ENCODE peak calls at places on chromosomes 2 and 18, in four cellular contexts. R is PC-3, A is lower leg skin, X is fibroblast of the aortic adventitia. E is an unnamed sample.

GRCh38 chr18:52422985-52423601 is 83.1 kb downstream of the DCC start:
- DNase-seq in X (no peak), A (no peak), R (no peak), E (no peak)

GRCh38 chr2:44549099-44549471 is 187.3 kb downstream of the CAMKMT start:
- DNase-seq in X (peak), A (no peak), R (peak), E (no peak)

GRCh38 chr2:62478093-62478580 is 27.9 kb downstream of the TMEM17 start:
- DNase-seq in R (no peak), A (peak), X (peak), E (no peak)

GRCh38 chr2:96537734-96538486 is 1.4 kb downstream of the ARID5A start:
- DNase-seq in X (no peak), R (no peak), A (no peak), E (peak)

GRCh38 chr2:205556357-205556756 is 125.9 kb upstream of the NRP2 start:
- DNase-seq in X (no peak), A (no peak), R (no peak), E (no peak)

GRCh38 chr2:169799555-169799954 is 884 bp downstream of the SSB start:
- DNase-seq in X (peak), A (no peak), R (peak), E (no peak)

GRCh38 chr2:197870137-197870536 is 65.7 kb downstream of the PLCL1 start:
- DNase-seq in X (no peak), R (no peak), A (no peak), E (no peak)

GRCh38 chr2:102797486-102797885 is 35.7 kb downstream of the TMEM182 start:
- DNase-seq in X (no peak), A (no peak), R (no peak), E (no peak)

GRCh38 chr2:130846686-130847375 is 10.1 kb downstream of the ARHGEF4 start:
- DNase-seq in R (peak), A (no peak), X (no peak), E (no peak)

GRCh38 chr18:7945882-7946281 is 378.8 kb downstream of the PTPRM start:
- DNase-seq in A (no peak), X (peak), R (peak), E (no peak)

GRCh38 chr2:108607706-108608301 is 73.5 kb downstream of the LIMS1 start:
- DNase-seq in X (peak), R (peak), A (peak), E (no peak)

GRCh38 chr2:190062617-190063016 is at the start of gene MSTN:
- DNase-seq in X (no peak), R (no peak), A (no peak), E (no peak)

GRCh38 chr2:75090770-75091515 is 108.4 kb downstream of the TACR1 start:
- DNase-seq in X (peak), R (no peak), A (no peak), E (no peak)

GRCh38 chr2:219125225-219125885 is 35.3 kb downstream of the NHEJ1 start:
- DNase-seq in R (peak), A (no peak), X (peak), E (no peak)

GRCh38 chr2:42908538-42909200 is 116.3 kb upstream of the HAAO start:
- DNase-seq in X (no peak), R (no peak), A (no peak), E (no peak)

GRCh38 chr2:23606968-23607367 is 222.0 kb downstream of the KLHL29 start:
- DNase-seq in X (peak), A (no peak), R (peak), E (no peak)

GRCh38 chr2:236569593-236569973 is at the start of gene ACKR3:
- DNase-seq in R (peak), A (peak), X (peak), E (peak)

GRCh38 chr2:218877891-218878290 is 2.8 kb upstream of the WNT10A start:
- DNase-seq in X (no peak), A (no peak), R (no peak), E (no peak)

GRCh38 chr2:74138952-74139323 is 8.8 kb downstream of the BOLA3 start:
- DNase-seq in R (no peak), A (no peak), X (no peak), E (no peak)

GRCh38 chr18:21444465-21445023 is 156.0 kb downstream of the ESCO1 start:
- DNase-seq in A (no peak), R (peak), X (peak), E (no peak)

GRCh38 chr2:157996799-157997198 is 104.9 kb upstream of the UPP2 start:
- DNase-seq in A (no peak), R (no peak), X (no peak), E (no peak)

GRCh38 chr2:45168731-45169338 is 159.6 kb upstream of the SIX2 start:
- DNase-seq in A (no peak), R (peak), X (no peak), E (no peak)

GRCh38 chr2:28338046-28338753 is 54.5 kb upstream of the FOSL2 start:
- DNase-seq in R (no peak), A (peak), X (peak), E (peak)

GRCh38 chr2:74146929-74147728 is 583 bp downstream of the BOLA3 start:
- DNase-seq in A (peak), X (peak), R (peak), E (peak)

GRCh38 chr2:157897106-157897971 is 21.2 kb upstream of the ACVR1 start:
- DNase-seq in A (no peak), X (no peak), R (no peak), E (no peak)

GRCh38 chr2:102040229-102040628 is 48.5 kb downstream of the IL1R2 start:
- DNase-seq in A (no peak), X (no peak), R (no peak), E (no peak)

GRCh38 chr2:65275141-65275540 is 47.5 kb downstream of the ACTR2 start:
- DNase-seq in X (no peak), R (no peak), A (no peak), E (no peak)

GRCh38 chr2:30234180-30234971 is 3.0 kb downstream of the LBH start:
- DNase-seq in A (no peak), X (peak), R (peak), E (peak)

GRCh38 chr2:30233142-30233961 is 2.0 kb downstream of the LBH start:
- DNase-seq in X (peak), R (no peak), A (no peak), E (no peak)

GRCh38 chr2:30235859-30236535 is 4.7 kb downstream of the LBH start:
- DNase-seq in A (no peak), X (no peak), R (no peak), E (no peak)

GRCh38 chr2:30236591-30237245 is 5.4 kb downstream of the LBH start:
- DNase-seq in A (no peak), X (no peak), R (no peak), E (no peak)

DNA sequence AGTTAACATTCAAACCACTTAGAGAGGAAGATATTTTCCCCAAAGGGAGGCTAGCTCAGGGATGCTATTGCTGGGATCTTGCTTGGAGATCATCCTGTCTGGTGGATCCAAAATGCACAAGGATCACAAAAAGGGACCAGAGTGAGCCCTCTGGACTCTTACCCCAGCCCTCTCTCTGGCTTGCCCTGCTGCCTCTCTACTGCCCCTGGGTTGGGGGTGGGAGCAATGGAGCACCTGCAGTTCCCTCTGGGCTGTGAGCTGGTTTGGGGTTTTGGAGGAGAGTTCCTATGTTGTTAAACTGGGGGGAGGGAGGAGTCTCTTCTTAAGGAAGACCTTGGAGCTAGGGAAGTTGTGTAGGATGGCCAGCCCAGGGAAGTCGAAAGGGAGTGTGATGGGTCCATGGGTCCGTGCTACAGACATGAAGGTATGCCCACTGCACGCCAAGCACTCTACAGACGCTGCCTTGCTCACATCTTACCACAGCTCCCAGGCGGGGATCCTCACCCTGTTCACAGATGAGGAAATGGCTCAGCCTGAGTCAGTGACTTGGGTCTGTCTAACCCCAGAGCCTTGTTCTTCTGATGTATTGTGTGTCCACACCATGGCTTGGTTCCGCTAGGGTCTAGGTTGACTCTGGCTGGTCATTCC is 3.8 kb downstream of the LBH start:
- DNase-seq in R (peak), X (no peak), A (no peak), E (no peak)
- TF ChIP-seq CTCF in R (no peak), X (no peak), A (no peak), E (no peak)

DNA sequence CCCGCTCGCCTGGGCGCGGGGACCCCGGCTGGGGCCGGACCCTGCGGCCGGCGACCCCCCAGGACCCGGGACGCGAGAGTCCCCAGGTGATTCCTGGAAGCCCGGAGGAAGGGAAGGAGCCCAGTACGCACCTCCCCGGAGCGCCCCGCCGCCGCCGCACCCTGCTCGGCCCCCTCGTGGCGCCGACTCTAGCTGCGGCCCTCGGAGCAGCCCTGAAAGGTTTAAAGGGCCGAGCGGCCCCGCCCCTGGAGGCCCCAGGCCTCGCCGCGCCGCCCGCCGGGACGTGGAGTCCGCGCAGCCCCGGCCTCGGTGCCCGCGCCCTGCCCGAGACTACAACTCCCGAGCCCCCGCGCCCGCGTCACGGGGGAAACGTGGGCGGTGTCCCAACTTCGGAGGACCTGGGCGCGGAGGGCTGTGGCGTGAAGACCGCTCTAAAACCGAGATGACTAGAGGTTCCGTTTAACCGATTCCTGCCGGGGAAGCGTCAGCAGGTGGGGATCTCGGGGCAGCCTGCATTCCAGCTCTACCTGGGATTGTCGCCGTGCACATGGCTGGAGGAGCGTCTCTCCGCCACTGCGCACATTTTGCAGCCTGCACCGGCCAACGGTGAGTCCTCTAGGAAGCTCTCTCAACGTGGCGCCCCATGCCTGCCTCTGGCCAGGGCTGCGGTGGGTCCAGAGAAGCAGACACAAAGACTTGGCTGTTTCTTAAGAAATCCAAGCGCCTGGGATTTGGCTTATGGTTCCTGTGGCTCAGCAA is at the start of gene TMEM150A:
- DNase-seq in X (peak), A (peak), R (peak), E (peak)
- TF ChIP-seq CTCF in X (peak), A (no peak), R (no peak), E (peak)

DNA sequence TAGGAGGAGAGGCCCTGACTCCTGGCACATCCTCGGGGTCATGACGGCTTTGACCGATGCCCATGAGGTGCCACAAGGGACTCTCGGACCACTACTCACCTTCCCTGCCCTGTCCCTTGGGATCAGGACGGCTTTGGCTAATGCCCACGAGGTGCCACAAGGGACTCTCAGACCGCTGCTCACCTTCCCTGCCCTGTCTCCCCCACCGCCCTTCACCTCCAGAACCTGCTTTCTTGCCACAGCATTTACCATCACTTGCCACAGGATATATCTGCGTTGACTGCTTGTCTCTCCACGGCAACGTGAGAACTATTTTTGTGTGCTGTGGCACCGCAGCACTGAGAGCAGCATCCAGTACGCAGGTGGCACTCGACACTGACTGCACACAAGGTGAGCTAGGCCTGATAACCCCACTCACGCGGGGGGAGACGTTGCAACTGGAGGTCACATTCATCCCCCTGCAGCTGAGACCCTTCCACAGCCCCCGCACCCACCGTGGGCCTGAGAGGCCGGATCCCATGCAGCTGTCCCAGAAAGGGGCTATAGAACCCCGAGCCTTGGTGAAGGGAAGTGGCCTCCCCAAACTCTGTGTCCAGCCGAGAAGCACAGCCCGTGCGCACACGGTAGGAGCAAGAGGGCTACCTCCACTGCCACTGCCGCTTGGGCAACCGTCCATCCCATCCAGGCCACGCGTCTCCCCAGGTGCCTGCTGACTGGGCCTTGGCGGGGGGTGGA is 47.5 kb downstream of the ANO7 start:
- DNase-seq in R (no peak), A (no peak), X (no peak), E (no peak)
- TF ChIP-seq CTCF in R (no peak), A (no peak), X (no peak), E (no peak)

GRCh38 chr2:70994445-70995226 is at the start of gene TEX261:
- DNase-seq in X (peak), A (peak), R (peak), E (peak)

GRCh38 chr2:70993689-70993986 is 1.0 kb downstream of the TEX261 start:
- DNase-seq in X (no peak), A (no peak), R (no peak), E (peak)

GRCh38 chr2:70992945-70993688 is 1.6 kb downstream of the TEX261 start:
- DNase-seq in A (no peak), X (no peak), R (no peak), E (no peak)

GRCh38 chr2:70994055-70994444 is 623 bp downstream of the TEX261 start:
- DNase-seq in R (no peak), X (peak), A (no peak), E (no peak)

GRCh38 chr2:70995227-70995729 is 605 bp upstream of the TEX261 start:
- DNase-seq in X (peak), A (no peak), R (peak), E (no peak)
- TF ChIP-seq CTCF in X (peak), A (no peak), R (peak), E (peak)

GRCh38 chr2:195404650-195405049 is 252.4 kb upstream of the SLC39A10 start:
- DNase-seq in R (no peak), X (peak), A (no peak), E (no peak)
- TF ChIP-seq CTCF in R (no peak), X (no peak), A (no peak), E (no peak)

GRCh38 chr2:558302-558642 is 118.9 kb downstream of the TMEM18 start:
- DNase-seq in R (no peak), X (no peak), A (no peak), E (no peak)
- TF ChIP-seq CTCF in R (no peak), X (no peak), A (no peak), E (no peak)

GRCh38 chr2:155703048-155703447 is 629.5 kb downstream of the NR4A2 start:
- DNase-seq in X (no peak), A (no peak), R (no peak), E (no peak)

GRCh38 chr2:155703917-155704316 is 628.6 kb downstream of the NR4A2 start:
- DNase-seq in X (no peak), R (no peak), A (no peak), E (no peak)

GRCh38 chr2:155708052-155708451 is 624.5 kb downstream of the NR4A2 start:
- DNase-seq in R (peak), X (no peak), A (no peak), E (no peak)
- TF ChIP-seq CTCF in R (peak), X (no peak), A (no peak), E (no peak)

GRCh38 chr18:31685097-31686082 is 1.0 kb upstream of the B4GALT6 start:
- DNase-seq in A (no peak), X (peak), R (peak), E (no peak)
- TF ChIP-seq CTCF in A (no peak), X (no peak), R (no peak), E (peak)